ENCODE peak calls at places on chromosome 22, in eight cellular contexts. D, Z, F, K, O, H, B and P are unnamed samples.

GRCh38 chr22:46017166-46017565 is 40.2 kb upstream of the WNT7B start:
- DNase-seq in F (no peak), B (no peak), K (no peak), O (no peak), D (no peak), Z (no peak), H (no peak), P (no peak)

GRCh38 chr22:46744581-46744980 is 6.5 kb upstream of the CERK start:
- DNase-seq in B (no peak), K (no peak), Z (peak), F (no peak), H (no peak), O (no peak), D (no peak), P (no peak)

GRCh38 chr22:41907436-41908401 is 7.2 kb downstream of the SHISA8 start:
- DNase-seq in K (no peak), Z (no peak), O (no peak), B (no peak), F (no peak), H (no peak), D (peak), P (no peak)

GRCh38 chr22:26259510-26259909 is 90.2 kb downstream of the SEZ6L start:
- DNase-seq in K (peak), D (peak), B (peak), F (peak), H (peak), Z (no peak), O (no peak), P (no peak)

GRCh38 chr22:18091916-18092526 is 14.2 kb downstream of the PEX26 start:
- DNase-seq in K (peak), D (peak), H (no peak), B (peak), F (no peak), Z (peak), O (no peak), P (peak)

GRCh38 chr22:35541254-35541748 is 670 bp downstream of the RASD2 start:
- DNase-seq in Z (peak), O (no peak), B (no peak), F (no peak), H (peak), K (peak), D (no peak), P (no peak)

GRCh38 chr22:29128891-29129643 is 56.2 kb downstream of the KREMEN1 start:
- DNase-seq in F (no peak), B (no peak), H (no peak), D (peak), Z (no peak), O (no peak), K (no peak), P (no peak)

GRCh38 chr22:26957176-26957575 is 299.8 kb downstream of the MIAT start:
- DNase-seq in O (no peak), H (no peak), D (no peak), F (no peak), Z (no peak), K (no peak), B (no peak), P (no peak)

GRCh38 chr22:23225724-23226496 is 45.6 kb downstream of the BCR start:
- DNase-seq in O (no peak), F (no peak), B (peak), K (no peak), D (peak), H (no peak), Z (peak), P (no peak)